ENCODE peak calls at places on chromosomes 1 and 21, in ten cellular contexts. One of them, this sample, is unnamed.
A peak's percentile ranks its signal among the peaks of the same experiment; 100 is the strongest.

GRCh38 chr1:227894306-227894721 is 53.4 kb downstream of the WNT9A start:
- DNase-seq in GM04503: no peak
- DNase-seq in fibroblast of lung: no peak
- DNase-seq in B cell: no peak
- DNase-seq in central memory CD8-positive, alpha-beta T cell: peak; percentile 8
- DNase-seq in stimulated activated CD8-positive, alpha-beta memory T cell treated with anti-CD3 and anti-CD28 coated beads, Interleukin-7, amount 100 ng/mL, for 1 hour: no peak
- DNase-seq in 8988T: no peak
- DNase-seq in iPS-NIHi11: no peak
- DNase-seq in activated gamma-delta T cell treated with Interleukin-2 at 50 U/mL for 16 hours: no peak
- DNase-seq in activated CD4-positive, alpha-beta T cell treated with anti-CD3 and anti-CD28 coated beads, Interleukin-2, amount 10 ng/mL, durations not matched to agents 7 days and 5 days: peak; percentile 5
- DNase-seq in this sample: no peak

GRCh38 chr1:236888126-236888525 is 93.0 kb downstream of the MTR start:
- DNase-seq in GM04503: no peak
- DNase-seq in fibroblast of lung: no peak
- DNase-seq in B cell: no peak
- DNase-seq in central memory CD8-positive, alpha-beta T cell: no peak
- DNase-seq in stimulated activated CD8-positive, alpha-beta memory T cell treated with anti-CD3 and anti-CD28 coated beads, Interleukin-7, amount 100 ng/mL, for 1 hour: no peak
- DNase-seq in 8988T: no peak
- DNase-seq in iPS-NIHi11: no peak
- DNase-seq in activated gamma-delta T cell treated with Interleukin-2 at 50 U/mL for 16 hours: no peak
- DNase-seq in activated CD4-positive, alpha-beta T cell treated with anti-CD3 and anti-CD28 coated beads, Interleukin-2, amount 10 ng/mL, durations not matched to agents 7 days and 5 days: no peak
- DNase-seq in this sample: no peak

GRCh38 chr1:66916320-66916719 is 8.3 kb downstream of the DNAI4 start:
- DNase-seq in GM04503: no peak
- DNase-seq in fibroblast of lung: peak; percentile 41
- DNase-seq in B cell: no peak
- DNase-seq in central memory CD8-positive, alpha-beta T cell: no peak
- DNase-seq in stimulated activated CD8-positive, alpha-beta memory T cell treated with anti-CD3 and anti-CD28 coated beads, Interleukin-7, amount 100 ng/mL, for 1 hour: no peak
- DNase-seq in 8988T: no peak
- DNase-seq in iPS-NIHi11: no peak
- DNase-seq in activated gamma-delta T cell treated with Interleukin-2 at 50 U/mL for 16 hours: no peak
- DNase-seq in activated CD4-positive, alpha-beta T cell treated with anti-CD3 and anti-CD28 coated beads, Interleukin-2, amount 10 ng/mL, durations not matched to agents 7 days and 5 days: no peak
- DNase-seq in this sample: peak; percentile 56

GRCh38 chr1:62926681-62927252 is 142.8 kb downstream of the ATG4C start:
- DNase-seq in GM04503: no peak
- DNase-seq in fibroblast of lung: no peak
- DNase-seq in B cell: no peak
- DNase-seq in central memory CD8-positive, alpha-beta T cell: no peak
- DNase-seq in stimulated activated CD8-positive, alpha-beta memory T cell treated with anti-CD3 and anti-CD28 coated beads, Interleukin-7, amount 100 ng/mL, for 1 hour: no peak
- DNase-seq in 8988T: no peak
- DNase-seq in iPS-NIHi11: no peak
- DNase-seq in activated gamma-delta T cell treated with Interleukin-2 at 50 U/mL for 16 hours: no peak
- DNase-seq in activated CD4-positive, alpha-beta T cell treated with anti-CD3 and anti-CD28 coated beads, Interleukin-2, amount 10 ng/mL, durations not matched to agents 7 days and 5 days: no peak
- DNase-seq in this sample: no peak

GRCh38 chr1:44610527-44611148 is 63.6 kb downstream of the TMEM53 start:
- DNase-seq in GM04503: no peak
- DNase-seq in fibroblast of lung: no peak
- DNase-seq in B cell: no peak
- DNase-seq in central memory CD8-positive, alpha-beta T cell: no peak
- DNase-seq in stimulated activated CD8-positive, alpha-beta memory T cell treated with anti-CD3 and anti-CD28 coated beads, Interleukin-7, amount 100 ng/mL, for 1 hour: no peak
- DNase-seq in 8988T: no peak
- DNase-seq in iPS-NIHi11: peak; percentile 32
- DNase-seq in activated gamma-delta T cell treated with Interleukin-2 at 50 U/mL for 16 hours: no peak
- DNase-seq in activated CD4-positive, alpha-beta T cell treated with anti-CD3 and anti-CD28 coated beads, Interleukin-2, amount 10 ng/mL, durations not matched to agents 7 days and 5 days: no peak
- DNase-seq in this sample: no peak

GRCh38 chr21:17536381-17536780 is 23.5 kb downstream of the CXADR start:
- DNase-seq in GM04503: no peak
- DNase-seq in fibroblast of lung: no peak
- DNase-seq in B cell: no peak
- DNase-seq in central memory CD8-positive, alpha-beta T cell: no peak
- DNase-seq in stimulated activated CD8-positive, alpha-beta memory T cell treated with anti-CD3 and anti-CD28 coated beads, Interleukin-7, amount 100 ng/mL, for 1 hour: no peak
- DNase-seq in 8988T: no peak
- DNase-seq in iPS-NIHi11: no peak
- DNase-seq in activated gamma-delta T cell treated with Interleukin-2 at 50 U/mL for 16 hours: no peak
- DNase-seq in activated CD4-positive, alpha-beta T cell treated with anti-CD3 and anti-CD28 coated beads, Interleukin-2, amount 10 ng/mL, durations not matched to agents 7 days and 5 days: no peak
- DNase-seq in this sample: no peak

GRCh38 chr1:171785766-171786165 is 4.3 kb downstream of the METTL13 start:
- DNase-seq in GM04503: no peak
- DNase-seq in fibroblast of lung: no peak
- DNase-seq in B cell: no peak
- DNase-seq in central memory CD8-positive, alpha-beta T cell: no peak
- DNase-seq in stimulated activated CD8-positive, alpha-beta memory T cell treated with anti-CD3 and anti-CD28 coated beads, Interleukin-7, amount 100 ng/mL, for 1 hour: no peak
- DNase-seq in 8988T: no peak
- DNase-seq in iPS-NIHi11: no peak
- DNase-seq in activated gamma-delta T cell treated with Interleukin-2 at 50 U/mL for 16 hours: no peak
- DNase-seq in activated CD4-positive, alpha-beta T cell treated with anti-CD3 and anti-CD28 coated beads, Interleukin-2, amount 10 ng/mL, durations not matched to agents 7 days and 5 days: no peak
- DNase-seq in this sample: no peak

GRCh38 chr1:75330633-75331032 is 196.4 kb downstream of the LHX8 start:
- DNase-seq in GM04503: no peak
- DNase-seq in fibroblast of lung: no peak
- DNase-seq in B cell: no peak
- DNase-seq in central memory CD8-positive, alpha-beta T cell: no peak
- DNase-seq in stimulated activated CD8-positive, alpha-beta memory T cell treated with anti-CD3 and anti-CD28 coated beads, Interleukin-7, amount 100 ng/mL, for 1 hour: no peak
- DNase-seq in 8988T: no peak
- DNase-seq in iPS-NIHi11: no peak
- DNase-seq in activated gamma-delta T cell treated with Interleukin-2 at 50 U/mL for 16 hours: no peak
- DNase-seq in activated CD4-positive, alpha-beta T cell treated with anti-CD3 and anti-CD28 coated beads, Interleukin-2, amount 10 ng/mL, durations not matched to agents 7 days and 5 days: no peak
- DNase-seq in this sample: no peak

GRCh38 chr1:215118081-215118480 is 35.5 kb downstream of the KCNK2 start:
- DNase-seq in GM04503: no peak
- DNase-seq in fibroblast of lung: no peak
- DNase-seq in B cell: no peak
- DNase-seq in central memory CD8-positive, alpha-beta T cell: no peak
- DNase-seq in stimulated activated CD8-positive, alpha-beta memory T cell treated with anti-CD3 and anti-CD28 coated beads, Interleukin-7, amount 100 ng/mL, for 1 hour: no peak
- DNase-seq in 8988T: no peak
- DNase-seq in iPS-NIHi11: no peak
- DNase-seq in activated gamma-delta T cell treated with Interleukin-2 at 50 U/mL for 16 hours: no peak
- DNase-seq in activated CD4-positive, alpha-beta T cell treated with anti-CD3 and anti-CD28 coated beads, Interleukin-2, amount 10 ng/mL, durations not matched to agents 7 days and 5 days: no peak
- DNase-seq in this sample: no peak

GRCh38 chr1:169694304-169694703 is 17.1 kb downstream of the SELL start:
- DNase-seq in GM04503: no peak
- DNase-seq in fibroblast of lung: no peak
- DNase-seq in B cell: peak; percentile 32
- DNase-seq in central memory CD8-positive, alpha-beta T cell: peak; percentile 59
- DNase-seq in stimulated activated CD8-positive, alpha-beta memory T cell treated with anti-CD3 and anti-CD28 coated beads, Interleukin-7, amount 100 ng/mL, for 1 hour: no peak
- DNase-seq in 8988T: no peak
- DNase-seq in iPS-NIHi11: no peak
- DNase-seq in activated gamma-delta T cell treated with Interleukin-2 at 50 U/mL for 16 hours: peak; percentile 45
- DNase-seq in activated CD4-positive, alpha-beta T cell treated with anti-CD3 and anti-CD28 coated beads, Interleukin-2, amount 10 ng/mL, durations not matched to agents 7 days and 5 days: peak; percentile 79
- DNase-seq in this sample: no peak

GRCh38 chr1:48102766-48103165 is 105.6 kb upstream of the TRABD2B start:
- DNase-seq in GM04503: no peak
- DNase-seq in fibroblast of lung: no peak
- DNase-seq in B cell: no peak
- DNase-seq in central memory CD8-positive, alpha-beta T cell: no peak
- DNase-seq in stimulated activated CD8-positive, alpha-beta memory T cell treated with anti-CD3 and anti-CD28 coated beads, Interleukin-7, amount 100 ng/mL, for 1 hour: no peak
- DNase-seq in 8988T: no peak
- DNase-seq in iPS-NIHi11: no peak
- DNase-seq in activated gamma-delta T cell treated with Interleukin-2 at 50 U/mL for 16 hours: no peak
- DNase-seq in activated CD4-positive, alpha-beta T cell treated with anti-CD3 and anti-CD28 coated beads, Interleukin-2, amount 10 ng/mL, durations not matched to agents 7 days and 5 days: no peak
- DNase-seq in this sample: no peak

GRCh38 chr1:109650609-109651008 is 5.3 kb upstream of the GSTM4 start:
- DNase-seq in GM04503: no peak
- DNase-seq in fibroblast of lung: no peak
- DNase-seq in B cell: no peak
- DNase-seq in central memory CD8-positive, alpha-beta T cell: no peak
- DNase-seq in stimulated activated CD8-positive, alpha-beta memory T cell treated with anti-CD3 and anti-CD28 coated beads, Interleukin-7, amount 100 ng/mL, for 1 hour: no peak
- DNase-seq in 8988T: no peak
- DNase-seq in iPS-NIHi11: no peak
- DNase-seq in activated gamma-delta T cell treated with Interleukin-2 at 50 U/mL for 16 hours: no peak
- DNase-seq in activated CD4-positive, alpha-beta T cell treated with anti-CD3 and anti-CD28 coated beads, Interleukin-2, amount 10 ng/mL, durations not matched to agents 7 days and 5 days: no peak
- DNase-seq in this sample: no peak

GRCh38 chr1:28176492-28177470 is at the start of gene PTAFR:
- DNase-seq in GM04503: no peak
- DNase-seq in fibroblast of lung: no peak
- DNase-seq in B cell: peak; percentile 81
- DNase-seq in central memory CD8-positive, alpha-beta T cell: no peak
- DNase-seq in stimulated activated CD8-positive, alpha-beta memory T cell treated with anti-CD3 and anti-CD28 coated beads, Interleukin-7, amount 100 ng/mL, for 1 hour: no peak
- DNase-seq in 8988T: no peak
- DNase-seq in iPS-NIHi11: no peak
- DNase-seq in activated gamma-delta T cell treated with Interleukin-2 at 50 U/mL for 16 hours: no peak
- DNase-seq in activated CD4-positive, alpha-beta T cell treated with anti-CD3 and anti-CD28 coated beads, Interleukin-2, amount 10 ng/mL, durations not matched to agents 7 days and 5 days: no peak
- DNase-seq in this sample: no peak

GRCh38 chr1:162070094-162070748 is 730 bp downstream of the NOS1AP start:
- DNase-seq in GM04503: no peak
- DNase-seq in fibroblast of lung: no peak
- DNase-seq in B cell: peak; percentile 29
- DNase-seq in central memory CD8-positive, alpha-beta T cell: no peak
- DNase-seq in stimulated activated CD8-positive, alpha-beta memory T cell treated with anti-CD3 and anti-CD28 coated beads, Interleukin-7, amount 100 ng/mL, for 1 hour: no peak
- DNase-seq in 8988T: no peak
- DNase-seq in iPS-NIHi11: peak; percentile 50
- DNase-seq in activated gamma-delta T cell treated with Interleukin-2 at 50 U/mL for 16 hours: no peak
- DNase-seq in activated CD4-positive, alpha-beta T cell treated with anti-CD3 and anti-CD28 coated beads, Interleukin-2, amount 10 ng/mL, durations not matched to agents 7 days and 5 days: no peak
- DNase-seq in this sample: no peak